ENCODE peak calls at places on chromosomes 2 and 18, in five cellular contexts. One of them, this sample, is unnamed.

GRCh38 chr2:12006841-12007240 is 260.4 kb downstream of the LPIN1 start:
- DNase-seq in GM12865: no peak
- DNase-seq in posterior vena cava: no peak
- DNase-seq in stimulated activated CD4-positive, alpha-beta T cell treated with anti-CD3 and anti-CD28 coated beads, Interleukin-12 subunit alpha, Interleukin-12 subunit beta, amount 100 ng/mL, for 24 hours: no peak
- DNase-seq in NCI-H774: no peak
- DNase-seq in this sample: no peak

GRCh38 chr2:221334466-221334865 is 237.6 kb downstream of the EPHA4 start:
- DNase-seq in stimulated activated CD4-positive, alpha-beta T cell treated with anti-CD3 and anti-CD28 coated beads, Interleukin-12 subunit alpha, Interleukin-12 subunit beta, amount 100 ng/mL, for 24 hours: no peak
- DNase-seq in NCI-H774: no peak
- DNase-seq in GM12865: no peak
- DNase-seq in posterior vena cava: no peak
- DNase-seq in this sample: no peak

GRCh38 chr18:22778996-22779395 is 154.1 kb upstream of the RBBP8 start:
- DNase-seq in posterior vena cava: no peak
- DNase-seq in stimulated activated CD4-positive, alpha-beta T cell treated with anti-CD3 and anti-CD28 coated beads, Interleukin-12 subunit alpha, Interleukin-12 subunit beta, amount 100 ng/mL, for 24 hours: no peak
- DNase-seq in NCI-H774: no peak
- DNase-seq in GM12865: no peak
- DNase-seq in this sample: no peak

GRCh38 chr2:57180042-57180567 is 866.5 kb upstream of the VRK2 start:
- DNase-seq in GM12865: no peak
- DNase-seq in stimulated activated CD4-positive, alpha-beta T cell treated with anti-CD3 and anti-CD28 coated beads, Interleukin-12 subunit alpha, Interleukin-12 subunit beta, amount 100 ng/mL, for 24 hours: no peak
- DNase-seq in posterior vena cava: no peak
- DNase-seq in NCI-H774: no peak
- DNase-seq in this sample: peak

GRCh38 chr2:43464546-43464945 is 131.3 kb downstream of the THADA start:
- DNase-seq in GM12865: no peak
- DNase-seq in posterior vena cava: no peak
- DNase-seq in NCI-H774: no peak
- DNase-seq in stimulated activated CD4-positive, alpha-beta T cell treated with anti-CD3 and anti-CD28 coated beads, Interleukin-12 subunit alpha, Interleukin-12 subunit beta, amount 100 ng/mL, for 24 hours: no peak
- DNase-seq in this sample: no peak

GRCh38 chr18:59617468-59617932 is 79.7 kb downstream of the CCBE1 start:
- DNase-seq in GM12865: no peak
- DNase-seq in stimulated activated CD4-positive, alpha-beta T cell treated with anti-CD3 and anti-CD28 coated beads, Interleukin-12 subunit alpha, Interleukin-12 subunit beta, amount 100 ng/mL, for 24 hours: no peak
- DNase-seq in NCI-H774: no peak
- DNase-seq in posterior vena cava: no peak
- DNase-seq in this sample: no peak

GRCh38 chr2:159272166-159272565 is 14.3 kb downstream of the WDSUB1 start:
- DNase-seq in NCI-H774: no peak
- DNase-seq in posterior vena cava: no peak
- DNase-seq in GM12865: no peak
- DNase-seq in stimulated activated CD4-positive, alpha-beta T cell treated with anti-CD3 and anti-CD28 coated beads, Interleukin-12 subunit alpha, Interleukin-12 subunit beta, amount 100 ng/mL, for 24 hours: no peak
- DNase-seq in this sample: no peak

GRCh38 chr18:13366541-13366940 is 148.0 kb downstream of the LDLRAD4 start:
- DNase-seq in GM12865: no peak
- DNase-seq in posterior vena cava: no peak
- DNase-seq in NCI-H774: no peak
- DNase-seq in stimulated activated CD4-positive, alpha-beta T cell treated with anti-CD3 and anti-CD28 coated beads, Interleukin-12 subunit alpha, Interleukin-12 subunit beta, amount 100 ng/mL, for 24 hours: no peak
- DNase-seq in this sample: no peak

GRCh38 chr2:231425811-231426703 is 30.5 kb downstream of the B3GNT7 start:
- DNase-seq in posterior vena cava: peak
- DNase-seq in stimulated activated CD4-positive, alpha-beta T cell treated with anti-CD3 and anti-CD28 coated beads, Interleukin-12 subunit alpha, Interleukin-12 subunit beta, amount 100 ng/mL, for 24 hours: no peak
- DNase-seq in NCI-H774: no peak
- DNase-seq in GM12865: peak
- DNase-seq in this sample: no peak

GRCh38 chr2:16664052-16664731 is 1.4 kb downstream of the CYRIA start:
- DNase-seq in GM12865: peak
- DNase-seq in posterior vena cava: no peak
- DNase-seq in NCI-H774: no peak
- DNase-seq in stimulated activated CD4-positive, alpha-beta T cell treated with anti-CD3 and anti-CD28 coated beads, Interleukin-12 subunit alpha, Interleukin-12 subunit beta, amount 100 ng/mL, for 24 hours: no peak
- DNase-seq in this sample: no peak

GRCh38 chr2:32559136-32559535 is 68.7 kb upstream of the TTC27 start:
- DNase-seq in stimulated activated CD4-positive, alpha-beta T cell treated with anti-CD3 and anti-CD28 coated beads, Interleukin-12 subunit alpha, Interleukin-12 subunit beta, amount 100 ng/mL, for 24 hours: no peak
- DNase-seq in NCI-H774: no peak
- DNase-seq in posterior vena cava: no peak
- DNase-seq in GM12865: no peak
- DNase-seq in this sample: no peak

GRCh38 chr2:2714413-2714812 is 383.3 kb upstream of the MYT1L start:
- DNase-seq in stimulated activated CD4-positive, alpha-beta T cell treated with anti-CD3 and anti-CD28 coated beads, Interleukin-12 subunit alpha, Interleukin-12 subunit beta, amount 100 ng/mL, for 24 hours: no peak
- DNase-seq in posterior vena cava: no peak
- DNase-seq in GM12865: no peak
- DNase-seq in NCI-H774: no peak
- DNase-seq in this sample: no peak

GRCh38 chr2:234980476-234981187 is 28.8 kb downstream of the SH3BP4 start:
- DNase-seq in GM12865: no peak
- DNase-seq in stimulated activated CD4-positive, alpha-beta T cell treated with anti-CD3 and anti-CD28 coated beads, Interleukin-12 subunit alpha, Interleukin-12 subunit beta, amount 100 ng/mL, for 24 hours: no peak
- DNase-seq in NCI-H774: peak
- DNase-seq in posterior vena cava: no peak
- DNase-seq in this sample: no peak

GRCh38 chr18:46893360-46893759 is 23.9 kb downstream of the PIAS2 start:
- DNase-seq in GM12865: no peak
- DNase-seq in stimulated activated CD4-positive, alpha-beta T cell treated with anti-CD3 and anti-CD28 coated beads, Interleukin-12 subunit alpha, Interleukin-12 subunit beta, amount 100 ng/mL, for 24 hours: no peak
- DNase-seq in NCI-H774: no peak
- DNase-seq in posterior vena cava: no peak
- DNase-seq in this sample: no peak

GRCh38 chr2:105732096-105732495 is 12.6 kb upstream of the NCK2 start:
- DNase-seq in NCI-H774: no peak
- DNase-seq in posterior vena cava: no peak
- DNase-seq in GM12865: no peak
- DNase-seq in stimulated activated CD4-positive, alpha-beta T cell treated with anti-CD3 and anti-CD28 coated beads, Interleukin-12 subunit alpha, Interleukin-12 subunit beta, amount 100 ng/mL, for 24 hours: no peak
- DNase-seq in this sample: no peak

GRCh38 chr18:26322892-26323653 is 96.8 kb downstream of the TAF4B start:
- DNase-seq in NCI-H774: no peak
- DNase-seq in stimulated activated CD4-positive, alpha-beta T cell treated with anti-CD3 and anti-CD28 coated beads, Interleukin-12 subunit alpha, Interleukin-12 subunit beta, amount 100 ng/mL, for 24 hours: no peak
- DNase-seq in posterior vena cava: no peak
- DNase-seq in GM12865: no peak
- DNase-seq in this sample: peak

GRCh38 chr2:62407838-62408589 is 98.0 kb downstream of the TMEM17 start:
- DNase-seq in posterior vena cava: peak
- DNase-seq in GM12865: no peak
- DNase-seq in NCI-H774: no peak
- DNase-seq in stimulated activated CD4-positive, alpha-beta T cell treated with anti-CD3 and anti-CD28 coated beads, Interleukin-12 subunit alpha, Interleukin-12 subunit beta, amount 100 ng/mL, for 24 hours: no peak
- DNase-seq in this sample: no peak

GRCh38 chr2:219636941-219637841 is 9.8 kb downstream of the SLC4A3 start:
- DNase-seq in NCI-H774: no peak
- DNase-seq in posterior vena cava: peak
- DNase-seq in stimulated activated CD4-positive, alpha-beta T cell treated with anti-CD3 and anti-CD28 coated beads, Interleukin-12 subunit alpha, Interleukin-12 subunit beta, amount 100 ng/mL, for 24 hours: no peak
- DNase-seq in GM12865: no peak
- DNase-seq in this sample: no peak

GRCh38 chr2:191190439-191190838 is 39.6 kb upstream of the STAT4 start:
- DNase-seq in stimulated activated CD4-positive, alpha-beta T cell treated with anti-CD3 and anti-CD28 coated beads, Interleukin-12 subunit alpha, Interleukin-12 subunit beta, amount 100 ng/mL, for 24 hours: no peak
- DNase-seq in posterior vena cava: no peak
- DNase-seq in GM12865: no peak
- DNase-seq in NCI-H774: no peak
- DNase-seq in this sample: no peak

GRCh38 chr18:13221821-13222220 is 3.3 kb downstream of the LDLRAD4 start:
- DNase-seq in stimulated activated CD4-positive, alpha-beta T cell treated with anti-CD3 and anti-CD28 coated beads, Interleukin-12 subunit alpha, Interleukin-12 subunit beta, amount 100 ng/mL, for 24 hours: no peak
- DNase-seq in GM12865: no peak
- DNase-seq in posterior vena cava: peak
- DNase-seq in NCI-H774: no peak
- DNase-seq in this sample: no peak

GRCh38 chr2:9108210-9108967 is 98.2 kb upstream of the ASAP2 start:
- DNase-seq in NCI-H774: peak
- DNase-seq in posterior vena cava: no peak
- DNase-seq in GM12865: no peak
- DNase-seq in stimulated activated CD4-positive, alpha-beta T cell treated with anti-CD3 and anti-CD28 coated beads, Interleukin-12 subunit alpha, Interleukin-12 subunit beta, amount 100 ng/mL, for 24 hours: no peak
- DNase-seq in this sample: no peak

GRCh38 chr2:226794751-226795171 is 4.9 kb downstream of the IRS1 start:
- DNase-seq in GM12865: no peak
- DNase-seq in NCI-H774: no peak
- DNase-seq in stimulated activated CD4-positive, alpha-beta T cell treated with anti-CD3 and anti-CD28 coated beads, Interleukin-12 subunit alpha, Interleukin-12 subunit beta, amount 100 ng/mL, for 24 hours: no peak
- DNase-seq in posterior vena cava: no peak
- DNase-seq in this sample: no peak

GRCh38 chr2:68282814-68283812 is 30.8 kb upstream of the PPP3R1 start:
- DNase-seq in GM12865: peak
- DNase-seq in NCI-H774: peak
- DNase-seq in posterior vena cava: no peak
- DNase-seq in stimulated activated CD4-positive, alpha-beta T cell treated with anti-CD3 and anti-CD28 coated beads, Interleukin-12 subunit alpha, Interleukin-12 subunit beta, amount 100 ng/mL, for 24 hours: no peak
- DNase-seq in this sample: no peak

GRCh38 chr2:103003750-103004250 is 242.0 kb downstream of the TMEM182 start:
- DNase-seq in GM12865: no peak
- DNase-seq in stimulated activated CD4-positive, alpha-beta T cell treated with anti-CD3 and anti-CD28 coated beads, Interleukin-12 subunit alpha, Interleukin-12 subunit beta, amount 100 ng/mL, for 24 hours: no peak
- DNase-seq in posterior vena cava: no peak
- DNase-seq in NCI-H774: no peak
- DNase-seq in this sample: no peak

GRCh38 chr2:144099746-144100438 is 420.0 kb downstream of the ZEB2 start:
- DNase-seq in posterior vena cava: no peak
- DNase-seq in stimulated activated CD4-positive, alpha-beta T cell treated with anti-CD3 and anti-CD28 coated beads, Interleukin-12 subunit alpha, Interleukin-12 subunit beta, amount 100 ng/mL, for 24 hours: no peak
- DNase-seq in GM12865: no peak
- DNase-seq in NCI-H774: no peak
- DNase-seq in this sample: peak

GRCh38 chr2:241994556-241995213 is 125.2 kb downstream of the RTP5 start:
- DNase-seq in stimulated activated CD4-positive, alpha-beta T cell treated with anti-CD3 and anti-CD28 coated beads, Interleukin-12 subunit alpha, Interleukin-12 subunit beta, amount 100 ng/mL, for 24 hours: no peak
- DNase-seq in posterior vena cava: no peak
- DNase-seq in GM12865: no peak
- DNase-seq in NCI-H774: no peak
- DNase-seq in this sample: no peak